ENCODE peak calls at places on chromosome 9, in eight cellular contexts. R, M, E, H, S, F, D and Q are unnamed samples.

GRCh38 chr9:93065321-93065720 is 6.8 kb downstream of the SUSD3 start:
- DNase-seq in R (no peak), S (no peak), H (no peak), D (no peak), E (no peak), M (no peak), F (no peak), Q (no peak)

GRCh38 chr9:125739442-125739841 is 7.7 kb upstream of the PBX3 start:
- DNase-seq in R (no peak), S (no peak), E (no peak), H (no peak), M (no peak), F (no peak), D (no peak), Q (no peak)

GRCh38 chr9:109117856-109118801 is 1.6 kb downstream of the TMEM245 start:
- DNase-seq in R (peak; percentile 18), F (no peak), D (no peak), H (peak; percentile 56), M (peak; percentile 51), S (no peak), E (no peak), Q (peak; percentile 24)

GRCh38 chr9:124741149-124741548 is 30.0 kb downstream of the NR6A1 start:
- DNase-seq in H (no peak), E (no peak), R (no peak), D (no peak), S (no peak), F (no peak), M (no peak), Q (no peak)

GRCh38 chr9:38227656-38228055 is 158.6 kb upstream of the SHB start:
- DNase-seq in R (no peak), H (no peak), M (no peak), S (no peak), F (no peak), D (no peak), E (peak; percentile 33), Q (no peak)

GRCh38 chr9:129463477-129463876 is 157.4 kb downstream of the C9orf50 start:
- DNase-seq in F (no peak), M (no peak), E (no peak), R (no peak), S (no peak), D (no peak), H (no peak), Q (no peak)

GRCh38 chr9:372143-372542 is 157.5 kb downstream of the DOCK8 start:
- DNase-seq in H (no peak), E (no peak), R (no peak), D (no peak), F (no peak), M (no peak), S (no peak), Q (no peak)

GRCh38 chr9:133233681-133234432 is 24.8 kb upstream of the OBP2B start:
- DNase-seq in M (no peak), H (no peak), R (no peak), F (no peak), D (no peak), E (no peak), S (no peak), Q (no peak)

GRCh38 chr9:16475996-16476395 is 394.5 kb downstream of the BNC2 start:
- DNase-seq in D (no peak), M (no peak), H (no peak), E (no peak), R (no peak), F (no peak), S (peak; percentile 17), Q (no peak)

GRCh38 chr9:110875275-110875674 is 163.0 kb downstream of the LPAR1 start:
- DNase-seq in D (no peak), M (peak; percentile 14), E (no peak), H (no peak), R (peak; percentile 46), S (no peak), F (no peak), Q (no peak)